ENCODE peak calls at places on chromosomes 6 and 20, in six cellular contexts. One of them, this sample, is unnamed.

GRCh38 chr6:137240168-137240567 is 21.0 kb upstream of the IFNGR1 start:
- DNase-seq in GM12892: no peak
- DNase-seq in SJCRH30: no peak
- DNase-seq in stomach: no peak
- DNase-seq in KG1: peak
- DNase-seq in stimulated activated CD4-positive, alpha-beta T cell treated with anti-CD3 and anti-CD28 coated beads, Interleukin-4, amount 100 ng/mL, for 24 hours: no peak
- DNase-seq in this sample: peak

GRCh38 chr6:25844518-25844917 is 12.7 kb upstream of the SLC17A1 start:
- DNase-seq in stomach: no peak
- DNase-seq in stimulated activated CD4-positive, alpha-beta T cell treated with anti-CD3 and anti-CD28 coated beads, Interleukin-4, amount 100 ng/mL, for 24 hours: no peak
- DNase-seq in SJCRH30: no peak
- DNase-seq in KG1: no peak
- DNase-seq in GM12892: no peak
- DNase-seq in this sample: no peak

GRCh38 chr6:10800810-10801209 is 37.5 kb downstream of the MAK start:
- DNase-seq in stimulated activated CD4-positive, alpha-beta T cell treated with anti-CD3 and anti-CD28 coated beads, Interleukin-4, amount 100 ng/mL, for 24 hours: no peak
- DNase-seq in stomach: no peak
- DNase-seq in KG1: no peak
- DNase-seq in SJCRH30: no peak
- DNase-seq in GM12892: no peak
- DNase-seq in this sample: peak

GRCh38 chr6:160297310-160297709 is 38.7 kb upstream of the SLC22A2 start:
- DNase-seq in KG1: no peak
- DNase-seq in stimulated activated CD4-positive, alpha-beta T cell treated with anti-CD3 and anti-CD28 coated beads, Interleukin-4, amount 100 ng/mL, for 24 hours: no peak
- DNase-seq in SJCRH30: peak
- DNase-seq in stomach: no peak
- DNase-seq in GM12892: no peak
- DNase-seq in this sample: no peak

GRCh38 chr6:132107896-132108295 is 156.7 kb upstream of the CCN2 start:
- DNase-seq in SJCRH30: no peak
- DNase-seq in KG1: no peak
- DNase-seq in stimulated activated CD4-positive, alpha-beta T cell treated with anti-CD3 and anti-CD28 coated beads, Interleukin-4, amount 100 ng/mL, for 24 hours: no peak
- DNase-seq in stomach: no peak
- DNase-seq in GM12892: no peak
- DNase-seq in this sample: no peak

GRCh38 chr6:159981591-159982245 is 12.8 kb downstream of the IGF2R start:
- DNase-seq in SJCRH30: no peak
- DNase-seq in stimulated activated CD4-positive, alpha-beta T cell treated with anti-CD3 and anti-CD28 coated beads, Interleukin-4, amount 100 ng/mL, for 24 hours: peak
- DNase-seq in GM12892: peak
- DNase-seq in KG1: peak
- DNase-seq in stomach: peak
- DNase-seq in this sample: peak

GRCh38 chr20:47051936-47052566 is 157.4 kb downstream of the EYA2 start:
- DNase-seq in GM12892: no peak
- DNase-seq in KG1: no peak
- DNase-seq in stomach: no peak
- DNase-seq in stimulated activated CD4-positive, alpha-beta T cell treated with anti-CD3 and anti-CD28 coated beads, Interleukin-4, amount 100 ng/mL, for 24 hours: no peak
- DNase-seq in SJCRH30: no peak
- DNase-seq in this sample: no peak

GRCh38 chr20:3248167-3248992 is 9.4 kb upstream of the SLC4A11 start:
- DNase-seq in stimulated activated CD4-positive, alpha-beta T cell treated with anti-CD3 and anti-CD28 coated beads, Interleukin-4, amount 100 ng/mL, for 24 hours: no peak
- DNase-seq in GM12892: no peak
- DNase-seq in KG1: no peak
- DNase-seq in SJCRH30: no peak
- DNase-seq in stomach: peak
- DNase-seq in this sample: peak

GRCh38 chr6:112305795-112306194 is 41.3 kb upstream of the RFPL4B start:
- DNase-seq in stimulated activated CD4-positive, alpha-beta T cell treated with anti-CD3 and anti-CD28 coated beads, Interleukin-4, amount 100 ng/mL, for 24 hours: no peak
- DNase-seq in SJCRH30: no peak
- DNase-seq in KG1: no peak
- DNase-seq in GM12892: no peak
- DNase-seq in stomach: no peak
- DNase-seq in this sample: no peak

GRCh38 chr20:7903429-7903828 is 36.8 kb downstream of the HAO1 start:
- DNase-seq in GM12892: no peak
- DNase-seq in stimulated activated CD4-positive, alpha-beta T cell treated with anti-CD3 and anti-CD28 coated beads, Interleukin-4, amount 100 ng/mL, for 24 hours: no peak
- DNase-seq in SJCRH30: no peak
- DNase-seq in stomach: no peak
- DNase-seq in KG1: no peak
- DNase-seq in this sample: no peak

GRCh38 chr20:35144694-35145093 is 2.4 kb downstream of the EDEM2 start:
- DNase-seq in GM12892: no peak
- DNase-seq in stomach: no peak
- DNase-seq in KG1: peak
- DNase-seq in stimulated activated CD4-positive, alpha-beta T cell treated with anti-CD3 and anti-CD28 coated beads, Interleukin-4, amount 100 ng/mL, for 24 hours: no peak
- DNase-seq in SJCRH30: no peak
- DNase-seq in this sample: no peak

GRCh38 chr6:159826004-159826403 is 25.9 kb downstream of the PNLDC1 start:
- DNase-seq in stimulated activated CD4-positive, alpha-beta T cell treated with anti-CD3 and anti-CD28 coated beads, Interleukin-4, amount 100 ng/mL, for 24 hours: no peak
- DNase-seq in stomach: no peak
- DNase-seq in SJCRH30: no peak
- DNase-seq in KG1: no peak
- DNase-seq in GM12892: no peak
- DNase-seq in this sample: no peak